ENCODE peak calls at places on chromosomes 3 and 15, in seven cellular contexts. V is GM23338, Q is hepatocyte, X is esophagus squamous epithelium, G is stomach, W is mesendoderm, K is DND-41. N is an unnamed sample. For H3K4me1, the result is how much of the 10 kb centered on the place peaks cover.

GRCh38 chr15:32987067-32987466 is 207.4 kb downstream of the FMN1 start:
- DNase-seq in V (no peak), Q (no peak), X (no peak), G (no peak), W (no peak), K (no peak), N (no peak)

GRCh38 chr3:160564949-160565441 is 376 bp downstream of the KPNA4 start:
- DNase-seq in V (peak), Q (peak), X (no peak), G (peak), W (peak), K (peak), N (peak)

GRCh38 chr3:31043184-31043819 is 148.8 kb upstream of the GADL1 start:
- DNase-seq in V (no peak), Q (no peak), X (no peak), G (no peak), W (no peak), K (no peak), N (peak)

GRCh38 chr3:141000027-141000663 is 51.0 kb upstream of the SPSB4 start:
- DNase-seq in V (peak), Q (peak), X (no peak), G (peak), W (peak), K (peak), N (peak)

GRCh38 chr3:33030802-33031201 is 66.1 kb downstream of the GLB1 start:
- DNase-seq in V (peak), Q (no peak), X (no peak), G (no peak), W (peak), K (peak), N (peak)

GRCh38 chr3:169458323-169458722 is 205.2 kb downstream of the MECOM start:
- DNase-seq in V (no peak), Q (no peak), X (no peak), G (no peak), W (no peak), K (no peak), N (no peak)

GRCh38 chr15:29612096-29612495 is 210.2 kb downstream of the TJP1 start:
- DNase-seq in V (peak), Q (peak), X (no peak), G (no peak), W (peak), K (no peak), N (peak)

GRCh38 chr3:196914866-196915265 is 27.5 kb downstream of the NCBP2 start:
- DNase-seq in V (peak), Q (no peak), X (no peak), G (no peak), W (peak), K (no peak), N (no peak)

GRCh38 chr3:127691494-127691893 is 18.7 kb downstream of the ABTB1 start:
- DNase-seq in V (no peak), Q (no peak), X (no peak), G (no peak), W (no peak), K (no peak), N (no peak)

GRCh38 chr15:81235781-81236507 is 39.3 kb downstream of the IL16 start:
- DNase-seq in V (no peak), Q (no peak), X (no peak), G (no peak), W (peak), K (no peak), N (no peak)

GRCh38 chr15:66862878-66863335 is 160.9 kb downstream of the SMAD6 start:
- DNase-seq in V (peak), Q (peak), X (no peak), G (peak), W (peak), K (peak), N (peak)

GRCh38 chr3:38454884-38455638 is 1.4 kb downstream of the ACVR2B start:
- DNase-seq in V (peak), Q (peak), X (no peak), G (peak), W (peak), K (peak), N (peak)

GRCh38 chr15:90419738-90420487 is 31.9 kb downstream of the IQGAP1 start:
- DNase-seq in V (no peak), Q (peak), X (no peak), G (no peak), W (no peak), K (no peak), N (peak)

GRCh38 chr15:36886135-36887011 is 214.0 kb downstream of the MEIS2 start:
- DNase-seq in V (peak), Q (no peak), X (no peak), G (no peak), W (no peak), K (no peak), N (no peak)

GRCh38 chr3:36944012-36944640 is 728 bp downstream of the TRANK1 start:
- DNase-seq in V (peak), Q (peak), X (no peak), G (peak), W (peak), K (peak), N (peak)

GRCh38 chr3:117011687-117012250 is 302.2 kb downstream of the TUSC7 start:
- DNase-seq in V (no peak), Q (no peak), X (no peak), G (no peak), W (no peak), K (no peak), N (peak)

GRCh38 chr3:136836511-136837156 is 17.7 kb downstream of the SLC35G2 start:
- DNase-seq in V (no peak), Q (no peak), X (no peak), G (no peak), W (no peak), K (no peak), N (peak)

GRCh38 chr3:31472479-31473390 is 60.0 kb upstream of the STT3B start:
- DNase-seq in V (no peak), Q (no peak), X (no peak), G (no peak), W (no peak), K (no peak), N (peak)

GRCh38 chr3:128378631-128379347 is 87.9 kb downstream of the DNAJB8 start:
- DNase-seq in V (no peak), Q (peak), X (no peak), G (no peak), W (no peak), K (no peak), N (no peak)

GRCh38 chr3:106431698-106432097 is 562.9 kb upstream of the CBLB start:
- DNase-seq in V (no peak), Q (no peak), X (no peak), G (no peak), W (no peak), K (no peak), N (no peak)

GRCh38 chr15:85581495-85581894 is 201.1 kb downstream of the AKAP13 start:
- DNase-seq in V (no peak), Q (no peak), X (no peak), G (peak), W (no peak), K (peak), N (no peak)

GRCh38 chr15:85582076-85582718 is 201.8 kb downstream of the AKAP13 start:
- DNase-seq in V (no peak), Q (no peak), X (no peak), G (peak), W (no peak), K (no peak), N (no peak)

GRCh38 chr15:85583404-85584390 is 203.3 kb downstream of the AKAP13 start:
- DNase-seq in V (no peak), Q (no peak), X (no peak), G (peak), W (no peak), K (no peak), N (no peak)

GRCh38 chr15:85580914-85581313 is 200.5 kb downstream of the AKAP13 start:
- DNase-seq in V (no peak), Q (no peak), X (no peak), G (peak), W (no peak), K (no peak), N (no peak)

GRCh38 chr15:85582719-85583089 is 202.3 kb downstream of the AKAP13 start:
- DNase-seq in V (no peak), Q (peak), X (no peak), G (peak), W (no peak), K (peak), N (no peak)
- H3K4me1 ChIP-seq in V (under half), Q (under half), X (under half), G (half or more), W (under half), K (under half), N (under half)

DNA sequence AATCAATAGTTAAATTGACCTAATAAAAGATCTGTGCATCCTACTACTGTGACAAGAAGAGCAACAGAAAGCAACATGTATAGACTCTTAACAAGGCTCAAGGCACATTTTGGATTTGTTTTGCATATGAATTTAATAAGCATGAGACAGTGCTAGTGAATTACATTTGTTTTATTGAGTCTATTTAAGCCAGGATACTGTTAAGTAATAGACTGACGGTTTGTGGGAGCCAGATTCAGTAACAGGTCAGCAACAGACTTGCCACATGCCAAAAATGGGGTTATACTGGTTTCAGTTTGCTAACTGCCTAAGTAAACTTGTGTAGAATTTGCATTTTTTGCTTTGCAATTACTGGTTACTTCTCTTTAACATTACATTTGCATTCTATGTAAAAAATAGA is 54.0 kb downstream of the MBNL1 start:
- DNase-seq in V (no peak), Q (no peak), X (no peak), G (no peak), W (no peak), K (no peak), N (no peak)
- H3K4me1 ChIP-seq in V (under half), Q (under half), X (under half), G (half or more), W (under half), K (under half), N (half or more)

DNA sequence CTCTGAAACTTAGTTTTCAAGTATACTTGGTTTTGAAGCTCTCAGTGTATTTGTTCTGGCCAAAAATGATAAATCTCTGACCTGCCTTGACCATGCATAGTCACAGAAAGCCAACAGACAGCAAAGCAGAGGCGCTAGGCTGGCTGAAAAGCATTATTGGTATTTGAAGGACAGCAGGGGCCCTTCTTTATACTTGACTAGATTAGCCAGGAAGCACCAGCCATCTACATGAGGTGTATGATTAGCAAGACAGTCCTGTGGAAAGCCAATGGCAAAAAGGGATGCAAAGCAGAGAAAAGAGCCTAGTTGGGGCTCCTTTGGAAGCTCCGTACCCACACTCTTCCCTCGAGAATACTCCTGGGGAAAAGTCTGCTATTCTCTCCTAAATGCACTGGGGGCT is 7.8 kb downstream of the SLC24A1 start:
- DNase-seq in V (no peak), Q (no peak), X (no peak), G (no peak), W (no peak), K (no peak), N (no peak)
- H3K4me1 ChIP-seq in V (under half), Q (under half), X (under half), G (under half), W (under half), K (under half), N (under half)

DNA sequence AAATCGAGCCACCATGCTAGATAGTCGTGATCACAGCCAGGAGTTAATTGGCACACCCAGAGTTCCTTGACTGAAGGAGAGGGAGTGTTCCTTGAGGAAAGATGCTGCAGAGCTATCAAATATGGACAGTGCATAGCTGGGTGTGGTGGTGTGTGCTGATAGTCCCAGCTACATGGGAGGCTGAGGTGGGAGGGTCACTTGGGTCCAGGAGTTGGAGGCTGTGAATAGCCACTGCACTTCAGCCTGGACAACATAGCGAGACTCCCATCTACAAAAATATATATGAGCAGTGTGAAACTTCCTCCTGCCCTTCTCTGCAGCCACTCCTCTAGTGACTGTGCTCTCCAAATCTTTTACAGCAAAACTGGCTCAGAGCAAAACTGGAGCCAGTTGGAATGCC is 10.0 kb upstream of the USP13 start:
- DNase-seq in V (no peak), Q (no peak), X (no peak), G (no peak), W (no peak), K (no peak), N (no peak)
- H3K4me1 ChIP-seq in V (under half), Q (under half), X (under half), G (under half), W (under half), K (under half), N (under half)

GRCh38 chr3:71545330-71545729 is 38.2 kb downstream of the FOXP1 start:
- DNase-seq in V (no peak), Q (no peak), X (no peak), G (no peak), W (no peak), K (no peak), N (no peak)

GRCh38 chr3:71541313-71541712 is 42.2 kb downstream of the FOXP1 start:
- DNase-seq in V (no peak), Q (no peak), X (no peak), G (no peak), W (no peak), K (no peak), N (peak)

GRCh38 chr3:71543371-71544016 is 40.0 kb downstream of the FOXP1 start:
- DNase-seq in V (no peak), Q (no peak), X (no peak), G (no peak), W (no peak), K (no peak), N (no peak)

GRCh38 chr3:71546781-71547180 is 36.7 kb downstream of the FOXP1 start:
- DNase-seq in V (no peak), Q (no peak), X (no peak), G (no peak), W (no peak), K (no peak), N (no peak)

GRCh38 chr3:71542548-71543370 is 40.8 kb downstream of the FOXP1 start:
- DNase-seq in V (peak), Q (peak), X (peak), G (peak), W (no peak), K (peak), N (peak)
- H3K4me1 ChIP-seq in V (under half), Q (under half), X (under half), G (half or more), W (under half), K (under half), N (under half)

GRCh38 chr3:72271215-72271614 is 486.3 kb upstream of the PROK2 start:
- DNase-seq in V (no peak), Q (no peak), X (no peak), G (no peak), W (no peak), K (no peak), N (no peak)

GRCh38 chr3:72272356-72272755 is 487.4 kb upstream of the PROK2 start:
- DNase-seq in V (no peak), Q (no peak), X (no peak), G (no peak), W (no peak), K (no peak), N (no peak)

GRCh38 chr3:72271923-72272322 is 487.0 kb upstream of the PROK2 start:
- DNase-seq in V (no peak), Q (no peak), X (no peak), G (no peak), W (no peak), K (no peak), N (no peak)

GRCh38 chr3:72270730-72271129 is 485.8 kb upstream of the PROK2 start:
- DNase-seq in V (no peak), Q (no peak), X (no peak), G (no peak), W (no peak), K (no peak), N (no peak)

GRCh38 chr3:72270072-72270611 is 485.2 kb upstream of the PROK2 start:
- DNase-seq in V (no peak), Q (peak), X (peak), G (peak), W (peak), K (no peak), N (peak)
- H3K4me1 ChIP-seq in V (under half), Q (under half), X (under half), G (under half), W (under half), K (under half), N (under half)

DNA sequence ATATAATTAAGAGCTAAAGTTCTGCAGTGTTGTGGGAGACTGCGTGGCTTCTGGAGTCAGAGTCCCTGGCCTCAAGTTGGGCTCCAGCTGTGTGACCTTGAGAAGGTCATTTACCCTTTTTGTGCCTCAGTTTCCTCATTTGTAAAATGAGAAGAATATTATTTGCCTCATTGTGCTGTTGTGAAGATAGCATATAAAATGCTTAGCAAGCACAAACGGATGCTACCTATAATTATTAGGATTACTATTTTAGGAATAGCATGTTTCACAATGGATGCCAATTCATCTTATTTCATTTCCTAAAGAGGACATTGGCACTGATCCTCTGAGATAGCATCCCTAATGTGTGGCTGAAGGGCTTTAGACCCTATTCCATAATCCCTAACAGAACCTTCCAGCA is 148.2 kb downstream of the RBMS3 start:
- DNase-seq in V (no peak), Q (no peak), X (no peak), G (no peak), W (no peak), K (no peak), N (no peak)
- H3K4me1 ChIP-seq in V (under half), Q (under half), X (under half), G (under half), W (under half), K (under half), N (under half)

GRCh38 chr3:129591932-129592331 is 14.5 kb downstream of the PLXND1 start:
- DNase-seq in V (no peak), Q (no peak), X (no peak), G (no peak), W (no peak), K (peak), N (no peak)
- H3K4me1 ChIP-seq in V (half or more), Q (under half), X (under half), G (half or more), W (under half), K (half or more), N (under half)

DNA sequence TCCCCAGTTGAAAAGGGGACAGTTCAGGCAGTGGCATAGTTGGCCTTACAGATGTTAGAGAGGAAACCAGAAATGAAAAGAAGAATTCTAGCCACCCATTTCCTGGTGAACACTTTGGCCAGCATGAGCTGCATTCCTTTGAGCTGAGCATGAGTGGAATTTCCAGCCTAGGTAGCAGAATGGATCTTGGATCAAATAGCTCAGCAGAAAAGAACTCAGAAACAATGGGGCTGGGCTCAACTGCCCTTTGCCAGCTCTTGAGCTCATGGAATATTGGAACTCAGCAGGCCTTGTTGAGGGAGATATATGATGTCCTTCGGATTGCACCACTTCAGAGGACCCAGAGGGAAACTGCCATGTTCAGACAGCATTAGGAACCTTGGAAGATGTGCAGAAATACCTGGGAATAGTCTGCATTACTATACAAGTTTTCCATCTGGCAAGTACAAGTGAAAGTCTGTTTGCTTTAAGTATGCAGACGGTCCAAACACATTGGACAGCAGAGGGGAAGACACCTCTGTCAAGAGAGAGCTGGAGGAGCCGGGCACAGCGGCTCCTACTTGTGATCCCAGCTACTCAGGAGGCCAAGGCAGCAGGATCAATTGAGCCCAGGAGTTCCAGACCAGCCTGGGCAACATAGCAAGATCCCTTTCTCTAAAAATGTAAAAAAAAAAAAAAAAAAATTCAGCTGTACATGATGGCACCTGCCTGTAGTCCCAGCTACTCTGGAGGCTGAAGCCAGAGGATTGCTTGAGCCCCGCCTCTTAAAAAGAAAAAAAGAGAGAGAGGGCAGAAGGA is 3.1 kb upstream of the CDV3 start:
- DNase-seq in V (peak), Q (peak), X (no peak), G (peak), W (peak), K (no peak), N (peak)
- H3K4me1 ChIP-seq in V (under half), Q (under half), X (under half), G (half or more), W (under half), K (under half), N (under half)

GRCh38 chr3:100041328-100041749 is 73.0 kb downstream of the FILIP1L start:
- DNase-seq in V (no peak), Q (peak), X (no peak), G (no peak), W (peak), K (no peak), N (peak)
- H3K4me1 ChIP-seq in V (under half), Q (under half), X (under half), G (half or more), W (under half), K (under half), N (under half)